ENCODE peak calls at places on chromosomes 7 and 10, in nine cellular contexts. O, U, D, W, T, N, K, S and R are unnamed samples.

GRCh38 chr10:77713506-77714280 is 76.1 kb upstream of the KCNMA1 start:
- DNase-seq in N (no peak), T (no peak), K (no peak), D (no peak), S (no peak), W (no peak), O (peak; percentile 82), U (no peak), R (no peak)

GRCh38 chr10:76210241-76210640 is 778.8 kb downstream of the LRMDA start:
- DNase-seq in T (no peak), U (no peak), D (no peak), S (no peak), N (no peak), K (no peak), O (no peak), W (no peak), R (no peak)

GRCh38 chr7:83976302-83976701 is 218.3 kb downstream of the SEMA3A start:
- DNase-seq in T (no peak), K (no peak), U (peak; percentile 6), O (no peak), D (peak; percentile 17), S (no peak), W (peak; percentile 20), N (peak; percentile 54), R (no peak)

GRCh38 chr7:5677538-5678294 is 103.7 kb downstream of the RNF216 start:
- DNase-seq in N (peak; percentile 83), U (peak; percentile 68), T (no peak), D (peak; percentile 83), O (no peak), K (peak; percentile 82), S (peak; percentile 54), W (peak; percentile 73), R (no peak)

GRCh38 chr7:31305260-31305659 is 35.3 kb downstream of the NEUROD6 start:
- DNase-seq in K (no peak), T (no peak), U (no peak), N (no peak), O (no peak), S (no peak), D (no peak), W (no peak), R (no peak)

GRCh38 chr10:78775891-78776290 is 292.9 kb upstream of the ZMIZ1 start:
- DNase-seq in U (no peak), N (no peak), K (no peak), O (no peak), S (no peak), T (no peak), W (no peak), D (no peak), R (no peak)

GRCh38 chr10:131764929-131765328 is 135.9 kb upstream of the PPP2R2D start:
- DNase-seq in O (no peak), W (no peak), K (no peak), U (no peak), S (no peak), T (no peak), D (no peak), N (no peak), R (no peak)

GRCh38 chr10:86308056-86308455 is 58.5 kb downstream of the GRID1 start:
- DNase-seq in K (no peak), N (no peak), D (no peak), U (no peak), W (no peak), O (no peak), S (no peak), T (no peak), R (no peak)

GRCh38 chr7:46565257-46565656 is 644.2 kb upstream of the IGFBP3 start:
- DNase-seq in K (no peak), T (no peak), U (no peak), O (no peak), S (no peak), N (no peak), W (no peak), D (no peak), R (no peak)

GRCh38 chr10:52318822-52319464 is 4.9 kb downstream of the DKK1 start:
- DNase-seq in K (no peak), O (no peak), W (peak; percentile 92), D (peak; percentile 49), T (no peak), S (no peak), N (peak; percentile 96), U (no peak), R (no peak)

GRCh38 chr10:47318706-47319105 is 3.5 kb upstream of the GDF2 start:
- DNase-seq in N (no peak), W (no peak), S (no peak), D (no peak), O (no peak), U (no peak), K (no peak), T (no peak), R (no peak)

GRCh38 chr10:80454526-80455460 is 683 bp downstream of the TSPAN14 start:
- DNase-seq in W (peak; percentile 50), K (peak; percentile 83), U (peak; percentile 60), O (peak; percentile 88), S (peak; percentile 88), T (no peak), N (peak; percentile 39), D (peak; percentile 55), R (peak; percentile 60)

GRCh38 chr10:47047577-47048532 is 136.6 kb downstream of the PTPN20 start:
- DNase-seq in T (peak; percentile 54), U (peak; percentile 89), K (peak; percentile 93), N (peak; percentile 82), S (peak; percentile 81), W (peak; percentile 58), D (peak; percentile 85), O (no peak), R (peak; percentile 83)

GRCh38 chr10:47053399-47053798 is 142.2 kb downstream of the PTPN20 start:
- DNase-seq in U (no peak), N (no peak), D (no peak), T (no peak), W (no peak), K (no peak), O (peak; percentile 59), S (no peak), R (no peak)

GRCh38 chr7:123259759-123260158 is 60.0 kb upstream of the SLC13A1 start:
- DNase-seq in N (no peak), S (no peak), U (no peak), K (no peak), W (no peak), O (no peak), T (no peak), D (no peak), R (no peak)

GRCh38 chr10:811781-812180 is 119.7 kb downstream of the LARP4B start:
- DNase-seq in N (no peak), S (no peak), O (no peak), W (no peak), T (no peak), K (no peak), U (no peak), D (no peak), R (no peak)

GRCh38 chr10:36675458-36675880 is 449.9 kb upstream of the ANKRD30A start:
- DNase-seq in O (no peak), K (no peak), U (no peak), S (no peak), T (no peak), W (peak; percentile 26), D (peak; percentile 80), N (peak; percentile 44), R (no peak)